ENCODE peak calls at places on chromosome 1, in four cellular contexts. P, Y, W and G are unnamed samples.

GRCh38 chr1:160406131-160406968 is 6.0 kb downstream of the VANGL2 start:
- DNase-seq in Y (peak), W (no peak), P (no peak), G (no peak)

GRCh38 chr1:49842596-49842995 is 181.2 kb downstream of the AGBL4 start:
- DNase-seq in P (no peak), W (no peak), Y (no peak), G (no peak)

GRCh38 chr1:32724678-32725594 is 22.4 kb upstream of the SYNC start:
- DNase-seq in Y (peak), P (no peak), W (no peak), G (no peak)

GRCh38 chr1:220813013-220813412 is 26.3 kb downstream of the MTARC1 start:
- DNase-seq in W (no peak), Y (no peak), P (no peak), G (no peak)

GRCh38 chr1:100363831-100364230 is 11.5 kb downstream of the CDC14A start:
- DNase-seq in Y (no peak), W (no peak), P (no peak), G (no peak)

GRCh38 chr1:37477198-37477931 is 3.0 kb downstream of the ZC3H12A start:
- DNase-seq in W (peak), Y (peak), P (peak), G (no peak)

GRCh38 chr1:225480825-225481434 is 53.1 kb upstream of the LBR start:
- DNase-seq in Y (peak), W (peak), P (peak), G (no peak)

GRCh38 chr1:31413405-31414005 is 492 bp downstream of the SERINC2 start:
- DNase-seq in W (peak), P (peak), Y (peak), G (peak)

GRCh38 chr1:44881011-44881632 is 38.1 kb upstream of the PTCH2 start:
- DNase-seq in Y (peak), W (no peak), P (no peak), G (no peak)

GRCh38 chr1:31666290-31666963 is 21.8 kb upstream of the PEF1 start:
- DNase-seq in Y (peak), W (no peak), P (no peak), G (peak)

GRCh38 chr1:63466759-63467158 is 56.3 kb downstream of the ITGB3BP start:
- DNase-seq in P (no peak), Y (no peak), W (no peak), G (no peak)

GRCh38 chr1:91502882-91503184 is 2.2 kb downstream of the CDC7 start:
- DNase-seq in P (no peak), W (no peak), Y (peak), G (no peak)
- TF ChIP-seq CTCF in P (no peak), W (peak), Y (peak), G (peak)

GRCh38 chr1:240831191-240831631 is 219.3 kb upstream of the GREM2 start:
- DNase-seq in W (no peak), Y (peak), P (no peak), G (no peak)

GRCh38 chr1:240827786-240828185 is 215.8 kb upstream of the GREM2 start:
- DNase-seq in W (no peak), P (no peak), Y (no peak), G (no peak)

GRCh38 chr1:240833057-240833456 is 221.1 kb upstream of the GREM2 start:
- DNase-seq in P (no peak), Y (peak), W (no peak), G (no peak)

DNA sequence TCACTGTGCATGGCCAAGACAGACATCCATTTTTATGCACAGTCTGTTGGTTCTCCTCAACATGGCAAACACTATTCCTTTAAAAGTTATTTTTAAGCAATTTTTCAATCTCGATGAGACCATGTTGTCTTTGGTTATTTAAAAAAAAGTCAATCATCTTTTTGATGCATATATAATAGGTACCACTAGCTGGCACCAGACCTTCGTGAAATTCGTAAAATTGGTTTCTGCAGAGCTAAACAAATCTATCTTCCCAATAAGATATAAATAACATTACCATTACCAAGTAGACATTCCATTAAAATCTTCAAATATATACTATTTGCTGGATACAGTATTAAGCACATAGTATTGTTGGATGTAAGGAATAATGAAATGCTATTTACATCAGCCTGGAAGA is 220.0 kb upstream of the GREM2 start:
- DNase-seq in W (no peak), P (no peak), Y (peak), G (no peak)
- TF ChIP-seq CTCF in W (no peak), P (no peak), Y (peak), G (peak)

GRCh38 chr1:64823691-64824476 is 79.0 kb downstream of the RAVER2 start:
- DNase-seq in P (peak), Y (peak), W (peak), G (no peak)
- TF ChIP-seq CTCF in P (peak), Y (peak), W (peak), G (peak)

GRCh38 chr1:116875391-116875790 is 34.3 kb upstream of the PTGFRN start:
- DNase-seq in W (no peak), P (no peak), Y (no peak), G (no peak)

GRCh38 chr1:116874622-116875277 is 35.0 kb upstream of the PTGFRN start:
- DNase-seq in Y (no peak), P (no peak), W (no peak), G (no peak)

GRCh38 chr1:116879478-116880133 is 30.1 kb upstream of the PTGFRN start:
- DNase-seq in Y (no peak), W (no peak), P (no peak), G (no peak)

GRCh38 chr1:116878804-116879477 is 30.8 kb upstream of the PTGFRN start:
- DNase-seq in Y (peak), P (peak), W (peak), G (no peak)

DNA sequence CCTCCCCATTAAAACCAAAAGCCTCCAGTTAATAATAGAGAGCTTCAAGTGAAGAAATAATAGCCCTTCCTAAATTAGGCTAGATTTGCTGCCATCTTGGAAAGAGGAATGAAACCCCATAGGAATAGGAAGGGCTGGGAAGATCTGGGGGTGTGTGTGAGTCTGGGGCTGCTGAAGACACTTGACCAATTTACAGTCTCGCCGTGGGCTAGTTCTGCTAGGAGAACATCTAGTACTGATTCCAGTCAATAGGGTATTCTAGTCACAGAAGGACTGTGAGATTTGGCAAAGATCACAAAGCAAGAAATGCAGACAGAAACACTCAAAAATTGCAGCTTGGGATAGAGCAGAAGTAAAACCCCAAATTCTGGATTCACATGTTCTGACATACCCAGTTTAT is 32.3 kb upstream of the PTGFRN start:
- DNase-seq in W (no peak), P (no peak), Y (no peak), G (no peak)
- TF ChIP-seq CTCF in W (no peak), P (no peak), Y (no peak), G (no peak)